ENCODE peak calls at places on chromosome 11, in four cellular contexts. One of them, this sample, is unnamed.

GRCh38 chr11:45212566-45213315 is 66.3 kb downstream of the PRDM11 start:
- DNase-seq in bronchial epithelial cell: no peak
- DNase-seq in Calu3: no peak
- DNase-seq in dorsolateral prefrontal cortex: no peak
- DNase-seq in this sample: no peak

GRCh38 chr11:76542436-76542835 is 97.6 kb downstream of the EMSY start:
- DNase-seq in bronchial epithelial cell: no peak
- DNase-seq in Calu3: no peak
- DNase-seq in dorsolateral prefrontal cortex: no peak
- DNase-seq in this sample: no peak

GRCh38 chr11:15918212-15918611 is 438.1 kb downstream of the SOX6 start:
- DNase-seq in bronchial epithelial cell: no peak
- DNase-seq in Calu3: no peak
- DNase-seq in dorsolateral prefrontal cortex: no peak
- DNase-seq in this sample: no peak

GRCh38 chr11:119479685-119480275 is 56.8 kb upstream of the THY1 start:
- DNase-seq in bronchial epithelial cell: peak; percentile 25
- DNase-seq in Calu3: no peak
- DNase-seq in dorsolateral prefrontal cortex: peak; percentile 16
- DNase-seq in this sample: peak; percentile 48

GRCh38 chr11:70771099-70771885 is 373.0 kb downstream of the CTTN start:
- DNase-seq in bronchial epithelial cell: no peak
- DNase-seq in Calu3: no peak
- DNase-seq in dorsolateral prefrontal cortex: no peak
- DNase-seq in this sample: no peak

GRCh38 chr11:12235549-12235944 is 125.2 kb downstream of the MICAL2 start:
- DNase-seq in bronchial epithelial cell: no peak
- DNase-seq in Calu3: no peak
- DNase-seq in dorsolateral prefrontal cortex: no peak
- DNase-seq in this sample: no peak

GRCh38 chr11:92642146-92642919 is 327.1 kb upstream of the MTNR1B start:
- DNase-seq in bronchial epithelial cell: peak; percentile 38
- DNase-seq in Calu3: no peak
- DNase-seq in dorsolateral prefrontal cortex: no peak
- DNase-seq in this sample: peak; percentile 38

GRCh38 chr11:70398834-70399680 is 728 bp downstream of the CTTN start:
- DNase-seq in bronchial epithelial cell: no peak
- DNase-seq in Calu3: peak; percentile 43
- DNase-seq in dorsolateral prefrontal cortex: no peak
- DNase-seq in this sample: peak; percentile 69

GRCh38 chr11:63445720-63446119 is 45.2 kb downstream of the PLAAT5 start:
- DNase-seq in bronchial epithelial cell: peak; percentile 63
- DNase-seq in Calu3: no peak
- DNase-seq in dorsolateral prefrontal cortex: no peak
- DNase-seq in this sample: peak; percentile 69

GRCh38 chr11:130454495-130455262 is 6.2 kb downstream of the ADAMTS15 start:
- DNase-seq in bronchial epithelial cell: no peak
- DNase-seq in Calu3: no peak
- DNase-seq in dorsolateral prefrontal cortex: no peak
- DNase-seq in this sample: no peak

GRCh38 chr11:27331984-27332383 is 31.0 kb downstream of the CCDC34 start:
- DNase-seq in bronchial epithelial cell: no peak
- DNase-seq in Calu3: no peak
- DNase-seq in dorsolateral prefrontal cortex: no peak
- DNase-seq in this sample: peak; percentile 16

GRCh38 chr11:2390871-2391662 is 9.5 kb upstream of the TSSC4 start:
- DNase-seq in bronchial epithelial cell: no peak
- DNase-seq in Calu3: no peak
- DNase-seq in dorsolateral prefrontal cortex: no peak
- DNase-seq in this sample: peak; percentile 61

GRCh38 chr11:131392528-131393255 is 22.3 kb downstream of the NTM start:
- DNase-seq in bronchial epithelial cell: peak; percentile 20
- DNase-seq in Calu3: no peak
- DNase-seq in dorsolateral prefrontal cortex: no peak
- DNase-seq in this sample: peak; percentile 4

GRCh38 chr11:62493801-62494200 is 52.8 kb downstream of the AHNAK start:
- DNase-seq in bronchial epithelial cell: no peak
- DNase-seq in Calu3: no peak
- DNase-seq in dorsolateral prefrontal cortex: no peak
- DNase-seq in this sample: no peak

GRCh38 chr11:7020183-7020917 is at the start of the genes NLRP14 and ZNF214:
- DNase-seq in bronchial epithelial cell: peak; percentile 78
- DNase-seq in Calu3: peak; percentile 81
- DNase-seq in dorsolateral prefrontal cortex: peak; percentile 90
- DNase-seq in this sample: peak; percentile 89

GRCh38 chr11:12802418-12803085 is 128.3 kb downstream of the TEAD1 start:
- DNase-seq in bronchial epithelial cell: peak; percentile 100
- DNase-seq in Calu3: peak; percentile 93
- DNase-seq in dorsolateral prefrontal cortex: no peak
- DNase-seq in this sample: peak; percentile 99

GRCh38 chr11:13120691-13121090 is 111.6 kb downstream of the RASSF10 start:
- DNase-seq in bronchial epithelial cell: peak; percentile 98
- DNase-seq in Calu3: no peak
- DNase-seq in dorsolateral prefrontal cortex: no peak
- DNase-seq in this sample: peak; percentile 92

GRCh38 chr11:115720537-115721308 is 216.5 kb upstream of the CADM1 start:
- DNase-seq in bronchial epithelial cell: no peak
- DNase-seq in Calu3: no peak
- DNase-seq in dorsolateral prefrontal cortex: no peak
- DNase-seq in this sample: no peak

GRCh38 chr11:130513132-130513531 is 64.7 kb downstream of the ADAMTS15 start:
- DNase-seq in bronchial epithelial cell: no peak
- DNase-seq in Calu3: no peak
- DNase-seq in dorsolateral prefrontal cortex: no peak
- DNase-seq in this sample: no peak

GRCh38 chr11:975824-976223 is 50.2 kb downstream of the AP2A2 start:
- DNase-seq in bronchial epithelial cell: no peak
- DNase-seq in Calu3: no peak
- DNase-seq in dorsolateral prefrontal cortex: peak; percentile 74
- DNase-seq in this sample: peak; percentile 36

GRCh38 chr11:105862736-105863367 is 159.2 kb downstream of the MSANTD4 start:
- DNase-seq in bronchial epithelial cell: peak; percentile 55
- DNase-seq in Calu3: peak; percentile 3
- DNase-seq in dorsolateral prefrontal cortex: no peak
- DNase-seq in this sample: peak; percentile 64

GRCh38 chr11:12243511-12243910 is 133.1 kb downstream of the MICAL2 start:
- DNase-seq in bronchial epithelial cell: no peak
- DNase-seq in Calu3: no peak
- DNase-seq in dorsolateral prefrontal cortex: no peak
- DNase-seq in this sample: no peak

GRCh38 chr11:29435421-29435820 is 581.4 kb downstream of the KCNA4 start:
- DNase-seq in bronchial epithelial cell: peak; percentile 2
- DNase-seq in Calu3: no peak
- DNase-seq in dorsolateral prefrontal cortex: no peak
- DNase-seq in this sample: no peak

GRCh38 chr11:32874144-32874543 is 18.5 kb upstream of the QSER1 start:
- DNase-seq in bronchial epithelial cell: no peak
- DNase-seq in Calu3: no peak
- DNase-seq in dorsolateral prefrontal cortex: no peak
- DNase-seq in this sample: no peak

GRCh38 chr11:92709329-92709728 is 260.1 kb upstream of the MTNR1B start:
- DNase-seq in bronchial epithelial cell: no peak
- DNase-seq in Calu3: no peak
- DNase-seq in dorsolateral prefrontal cortex: no peak
- DNase-seq in this sample: no peak

GRCh38 chr11:73983764-73984543 is 1.3 kb upstream of the UCP2 start:
- DNase-seq in bronchial epithelial cell: no peak
- DNase-seq in Calu3: no peak
- DNase-seq in dorsolateral prefrontal cortex: no peak
- DNase-seq in this sample: no peak

GRCh38 chr11:64400096-64400495 is 41.1 kb downstream of the RPS6KA4 start:
- DNase-seq in bronchial epithelial cell: peak; percentile 62
- DNase-seq in Calu3: peak; percentile 18
- DNase-seq in dorsolateral prefrontal cortex: no peak
- DNase-seq in this sample: peak; percentile 60

GRCh38 chr11:32088117-32088941 is 2.5 kb upstream of the RCN1 start:
- DNase-seq in bronchial epithelial cell: peak; percentile 85
- DNase-seq in Calu3: peak; percentile 61
- DNase-seq in dorsolateral prefrontal cortex: no peak
- DNase-seq in this sample: peak; percentile 75

GRCh38 chr11:74072286-74072685 is 63.4 kb upstream of the UCP3 start:
- DNase-seq in bronchial epithelial cell: no peak
- DNase-seq in Calu3: no peak
- DNase-seq in dorsolateral prefrontal cortex: no peak
- DNase-seq in this sample: no peak

GRCh38 chr11:87597696-87598095 is 560.0 kb downstream of the TMEM135 start:
- DNase-seq in bronchial epithelial cell: no peak
- DNase-seq in Calu3: no peak
- DNase-seq in dorsolateral prefrontal cortex: no peak
- DNase-seq in this sample: no peak

GRCh38 chr11:10899542-10899830 is 41.6 kb upstream of the ZBED5 start:
- DNase-seq in bronchial epithelial cell: peak; percentile 99
- DNase-seq in Calu3: no peak
- DNase-seq in dorsolateral prefrontal cortex: no peak
- DNase-seq in this sample: peak; percentile 100

GRCh38 chr11:134154441-134154840 is 69.3 kb downstream of the NCAPD3 start:
- DNase-seq in bronchial epithelial cell: no peak
- DNase-seq in Calu3: no peak
- DNase-seq in dorsolateral prefrontal cortex: no peak
- DNase-seq in this sample: no peak

GRCh38 chr11:134155456-134155855 is 68.3 kb downstream of the NCAPD3 start:
- DNase-seq in bronchial epithelial cell: no peak
- DNase-seq in Calu3: no peak
- DNase-seq in dorsolateral prefrontal cortex: no peak
- DNase-seq in this sample: no peak

GRCh38 chr11:134158023-134158422 is 65.7 kb downstream of the NCAPD3 start:
- DNase-seq in bronchial epithelial cell: no peak
- DNase-seq in Calu3: no peak
- DNase-seq in dorsolateral prefrontal cortex: no peak
- DNase-seq in this sample: no peak

GRCh38 chr11:134157451-134157850 is 66.3 kb downstream of the NCAPD3 start:
- DNase-seq in bronchial epithelial cell: no peak
- DNase-seq in Calu3: no peak
- DNase-seq in dorsolateral prefrontal cortex: no peak
- DNase-seq in this sample: no peak

GRCh38 chr11:134155946-134156865 is 67.6 kb downstream of the NCAPD3 start:
- DNase-seq in bronchial epithelial cell: no peak
- DNase-seq in Calu3: no peak
- DNase-seq in dorsolateral prefrontal cortex: no peak
- DNase-seq in this sample: no peak
- TF ChIP-seq CTCF in bronchial epithelial cell: no peak
- TF ChIP-seq CTCF in Calu3: no peak
- TF ChIP-seq CTCF in dorsolateral prefrontal cortex: no peak
- TF ChIP-seq CTCF in this sample: no peak

DNA sequence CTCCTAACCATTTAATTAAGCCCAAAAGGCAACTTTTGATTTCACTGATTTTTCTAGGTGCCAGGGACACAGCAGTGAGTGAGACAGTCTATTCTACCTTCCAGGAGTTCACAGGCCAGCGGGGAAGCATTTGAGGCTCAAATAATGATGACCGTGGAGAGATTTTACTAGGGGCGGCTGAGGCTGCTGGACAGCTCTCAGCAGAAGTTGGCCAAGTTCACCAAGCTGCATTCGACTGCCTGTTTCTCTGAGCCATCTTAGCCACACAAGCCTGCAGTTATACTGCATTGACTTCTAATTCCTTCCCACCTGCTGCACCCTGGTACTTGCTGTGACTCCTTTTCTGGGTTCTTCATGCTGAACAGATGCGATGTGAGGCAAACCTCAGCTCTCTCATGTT is 168.9 kb upstream of the TBCEL start:
- DNase-seq in bronchial epithelial cell: no peak
- DNase-seq in Calu3: no peak
- DNase-seq in dorsolateral prefrontal cortex: no peak
- DNase-seq in this sample: no peak
- TF ChIP-seq CTCF in bronchial epithelial cell: no peak
- TF ChIP-seq CTCF in Calu3: no peak
- TF ChIP-seq CTCF in dorsolateral prefrontal cortex: no peak
- TF ChIP-seq CTCF in this sample: no peak

DNA sequence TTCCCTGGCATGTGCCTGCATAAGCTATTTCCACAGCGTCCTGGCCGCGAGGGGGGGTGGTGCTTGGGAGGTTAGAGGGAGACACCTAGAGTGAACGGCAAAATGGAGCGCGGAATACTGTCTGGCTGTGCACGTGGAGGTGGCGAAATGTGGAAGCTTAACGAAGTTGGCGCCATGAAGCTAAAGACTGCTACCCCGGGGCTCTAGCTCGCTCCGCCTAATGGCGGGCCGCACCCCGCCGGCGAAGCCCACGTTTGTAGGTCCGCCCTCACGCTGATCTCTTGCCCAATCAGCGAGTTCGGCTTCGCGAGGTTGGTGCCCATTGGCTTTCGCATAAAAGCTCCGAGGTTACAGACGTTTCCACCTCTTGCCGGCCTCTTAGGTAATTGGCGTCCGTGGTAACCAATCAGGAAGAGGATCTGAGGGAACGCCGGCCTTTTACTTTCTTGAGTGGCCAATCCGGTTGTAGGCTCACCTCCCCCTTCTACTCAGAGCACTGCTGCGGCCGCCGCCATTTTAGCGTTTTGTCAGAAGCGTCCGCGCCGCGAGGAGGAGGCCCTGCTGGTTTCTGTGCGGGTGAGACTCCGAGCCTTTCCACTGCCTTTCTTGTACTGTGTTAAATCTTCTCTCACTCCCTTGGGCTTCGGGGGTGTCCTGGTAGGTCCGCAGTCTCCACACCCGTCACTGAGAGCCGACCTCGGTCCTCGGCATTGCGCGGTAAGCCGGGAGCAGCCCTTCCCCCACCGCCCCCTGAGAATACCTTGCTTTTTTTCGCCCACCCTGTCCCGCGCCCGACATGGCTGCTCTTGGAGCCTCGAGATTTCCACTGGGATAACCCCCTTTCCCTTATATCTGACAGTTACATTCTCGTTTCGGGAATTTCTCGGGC is at the start of gene RBM4:
- DNase-seq in bronchial epithelial cell: peak; percentile 99
- DNase-seq in Calu3: peak; percentile 97
- DNase-seq in dorsolateral prefrontal cortex: peak; percentile 100
- DNase-seq in this sample: peak; percentile 100
- TF ChIP-seq CTCF in bronchial epithelial cell: peak; percentile 10
- TF ChIP-seq CTCF in Calu3: no peak
- TF ChIP-seq CTCF in dorsolateral prefrontal cortex: peak; percentile 27
- TF ChIP-seq CTCF in this sample: peak; percentile 20

DNA sequence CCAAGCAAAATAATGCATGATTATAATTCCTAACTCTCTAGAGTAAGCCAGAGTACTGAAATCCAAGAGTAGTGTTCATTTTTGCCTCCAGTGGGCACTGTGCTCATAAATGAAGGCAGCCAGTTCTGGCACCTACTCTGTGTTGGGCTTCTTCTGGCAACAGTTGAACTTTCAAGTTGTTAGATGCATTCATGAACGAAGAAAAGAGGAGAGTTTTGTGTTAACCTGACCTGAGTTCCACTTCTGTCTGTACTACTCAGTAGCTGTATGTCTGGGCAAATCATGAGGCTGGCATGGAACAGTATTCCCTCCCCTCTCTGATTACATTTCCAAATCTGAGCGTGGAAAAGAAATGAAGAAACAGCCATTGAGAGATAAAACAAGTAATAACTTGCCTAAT is 20.3 kb upstream of the TENM4 start:
- DNase-seq in bronchial epithelial cell: peak; percentile 75
- DNase-seq in Calu3: no peak
- DNase-seq in dorsolateral prefrontal cortex: no peak
- DNase-seq in this sample: peak; percentile 76
- TF ChIP-seq CTCF in bronchial epithelial cell: peak; percentile 56
- TF ChIP-seq CTCF in Calu3: no peak
- TF ChIP-seq CTCF in dorsolateral prefrontal cortex: peak; percentile 48
- TF ChIP-seq CTCF in this sample: peak; percentile 82

GRCh38 chr11:120622189-120622912 is 110.8 kb downstream of the GRIK4 start:
- DNase-seq in bronchial epithelial cell: peak; percentile 4
- DNase-seq in Calu3: no peak
- DNase-seq in dorsolateral prefrontal cortex: no peak
- DNase-seq in this sample: no peak
- TF ChIP-seq CTCF in bronchial epithelial cell: peak; percentile 20
- TF ChIP-seq CTCF in Calu3: no peak
- TF ChIP-seq CTCF in dorsolateral prefrontal cortex: no peak
- TF ChIP-seq CTCF in this sample: peak; percentile 8

This sample was measured in epithelial cell of esophagus.